ENCODE peak calls at places on chromosome 7, in five cellular contexts. One of them, this sample, is unnamed.

GRCh38 chr7:124171068-124171467 is 138.2 kb upstream of the TMEM229A start:
- DNase-seq in PC-3: peak
- DNase-seq in right atrium auricular region: no peak
- DNase-seq in hepatocyte: peak
- DNase-seq in K562: no peak
- DNase-seq in this sample: peak

GRCh38 chr7:100433592-100434296 is 2.6 kb downstream of the PPP1R35 start:
- DNase-seq in PC-3: no peak
- DNase-seq in right atrium auricular region: no peak
- DNase-seq in hepatocyte: no peak
- DNase-seq in K562: no peak
- DNase-seq in this sample: no peak

GRCh38 chr7:50359258-50359994 is 54.9 kb downstream of the IKZF1 start:
- DNase-seq in PC-3: no peak
- DNase-seq in right atrium auricular region: no peak
- DNase-seq in hepatocyte: no peak
- DNase-seq in K562: no peak
- DNase-seq in this sample: no peak

GRCh38 chr7:157490465-157490912 is 153.7 kb downstream of the DNAJB6 start:
- DNase-seq in PC-3: peak
- DNase-seq in right atrium auricular region: peak
- DNase-seq in hepatocyte: peak
- DNase-seq in K562: peak
- DNase-seq in this sample: no peak

GRCh38 chr7:151379534-151380198 is 30.2 kb downstream of the WDR86 start:
- DNase-seq in PC-3: no peak
- DNase-seq in right atrium auricular region: no peak
- DNase-seq in hepatocyte: no peak
- DNase-seq in K562: peak
- DNase-seq in this sample: no peak

GRCh38 chr7:17545348-17545747 is 246.9 kb downstream of the AHR start:
- DNase-seq in PC-3: no peak
- DNase-seq in right atrium auricular region: no peak
- DNase-seq in hepatocyte: no peak
- DNase-seq in K562: no peak
- DNase-seq in this sample: no peak

GRCh38 chr7:148626828-148627227 is 36.3 kb downstream of the C7orf33 start:
- DNase-seq in PC-3: no peak
- DNase-seq in right atrium auricular region: no peak
- DNase-seq in hepatocyte: no peak
- DNase-seq in K562: no peak
- DNase-seq in this sample: no peak

GRCh38 chr7:135258585-135258984 is 24.9 kb downstream of the STRA8 start:
- DNase-seq in PC-3: no peak
- DNase-seq in right atrium auricular region: no peak
- DNase-seq in hepatocyte: no peak
- DNase-seq in K562: no peak
- DNase-seq in this sample: no peak

GRCh38 chr7:3510101-3511020 is 209.3 kb downstream of the SDK1 start:
- DNase-seq in PC-3: no peak
- DNase-seq in right atrium auricular region: no peak
- DNase-seq in hepatocyte: no peak
- DNase-seq in K562: no peak
- DNase-seq in this sample: no peak

GRCh38 chr7:22858640-22859561 is 36.3 kb upstream of the TOMM7 start:
- DNase-seq in PC-3: peak
- DNase-seq in right atrium auricular region: no peak
- DNase-seq in hepatocyte: no peak
- DNase-seq in K562: peak
- DNase-seq in this sample: peak

GRCh38 chr7:150511039-150511438 is 3.6 kb upstream of the GIMAP7 start:
- DNase-seq in PC-3: no peak
- DNase-seq in right atrium auricular region: no peak
- DNase-seq in hepatocyte: no peak
- DNase-seq in K562: no peak
- DNase-seq in this sample: no peak

GRCh38 chr7:26520483-26520882 is 228.8 kb downstream of the SNX10 start:
- DNase-seq in PC-3: peak
- DNase-seq in right atrium auricular region: no peak
- DNase-seq in hepatocyte: no peak
- DNase-seq in K562: no peak
- DNase-seq in this sample: no peak

GRCh38 chr7:36057375-36057774 is 95.7 kb upstream of the EEPD1 start:
- DNase-seq in PC-3: no peak
- DNase-seq in right atrium auricular region: no peak
- DNase-seq in hepatocyte: no peak
- DNase-seq in K562: no peak
- DNase-seq in this sample: no peak

GRCh38 chr7:90768301-90768700 is 172.2 kb downstream of the CDK14 start:
- DNase-seq in PC-3: no peak
- DNase-seq in right atrium auricular region: no peak
- DNase-seq in hepatocyte: no peak
- DNase-seq in K562: no peak
- DNase-seq in this sample: no peak

GRCh38 chr7:2958416-2959342 is 85.0 kb downstream of the CARD11 start:
- DNase-seq in PC-3: no peak
- DNase-seq in right atrium auricular region: no peak
- DNase-seq in hepatocyte: no peak
- DNase-seq in K562: no peak
- DNase-seq in this sample: no peak

GRCh38 chr7:130887182-130888016 is 153.4 kb upstream of the KLF14 start:
- DNase-seq in PC-3: peak
- DNase-seq in right atrium auricular region: no peak
- DNase-seq in hepatocyte: no peak
- DNase-seq in K562: no peak
- DNase-seq in this sample: peak

GRCh38 chr7:1403844-1404404 is 55.3 kb downstream of the MICALL2 start:
- DNase-seq in PC-3: peak
- DNase-seq in right atrium auricular region: no peak
- DNase-seq in hepatocyte: peak
- DNase-seq in K562: no peak
- DNase-seq in this sample: no peak
- TF ChIP-seq CTCF in PC-3: no peak
- TF ChIP-seq CTCF in right atrium auricular region: no peak
- TF ChIP-seq CTCF in hepatocyte: peak
- TF ChIP-seq CTCF in K562: no peak
- TF ChIP-seq CTCF in this sample: peak

GRCh38 chr7:141079223-141079622 is 5.4 kb downstream of the TMEM178B start:
- DNase-seq in PC-3: no peak
- DNase-seq in right atrium auricular region: no peak
- DNase-seq in hepatocyte: no peak
- DNase-seq in K562: no peak
- DNase-seq in this sample: no peak
- H3K4me3 ChIP-seq in PC-3: no peak
- H3K4me3 ChIP-seq in right atrium auricular region: no peak
- H3K4me3 ChIP-seq in hepatocyte: no peak
- H3K4me3 ChIP-seq in K562: no peak
- H3K4me3 ChIP-seq in this sample: no peak

GRCh38 chr7:76356823-76357222 is 2.0 kb downstream of the YWHAG start:
- DNase-seq in PC-3: peak
- DNase-seq in right atrium auricular region: no peak
- DNase-seq in hepatocyte: peak
- DNase-seq in K562: no peak
- DNase-seq in this sample: no peak
- TF ChIP-seq CTCF in PC-3: no peak
- TF ChIP-seq CTCF in right atrium auricular region: no peak
- TF ChIP-seq CTCF in hepatocyte: no peak
- TF ChIP-seq CTCF in K562: no peak
- TF ChIP-seq CTCF in this sample: no peak

GRCh38 chr7:154342971-154343633 is 290.9 kb downstream of the DPP6 start:
- DNase-seq in PC-3: no peak
- DNase-seq in right atrium auricular region: no peak
- DNase-seq in hepatocyte: no peak
- DNase-seq in K562: no peak
- DNase-seq in this sample: no peak
- H3K4me3 ChIP-seq in PC-3: no peak
- H3K4me3 ChIP-seq in right atrium auricular region: no peak
- H3K4me3 ChIP-seq in hepatocyte: no peak
- H3K4me3 ChIP-seq in K562: no peak
- H3K4me3 ChIP-seq in this sample: no peak

This sample was measured in AG04449.